ENCODE peak calls at places on chromosomes 16 and 17, in six cellular contexts. Z is NCI-H1092; B is activated T-cell treated with anti-CD3 and anti-CD28 coated beads for 48 hours; G is activated naive CD8-positive, alpha-beta T cell treated with anti-CD3 and anti-CD28 coated beads, Interleukin-2, amount 50 U/mL, for 24 hours; I is H9; S is M059J. A is an unnamed sample.

GRCh38 chr16:75758215-75758614 is 31.9 kb upstream of the CPHXL start:
- DNase-seq in B (no peak), I (no peak), Z (no peak), G (no peak), S (peak), A (no peak)

GRCh38 chr17:79779088-79779529 is 1.2 kb downstream of the CBX2 start:
- DNase-seq in S (no peak), G (no peak), Z (no peak), B (no peak), I (no peak), A (no peak)

GRCh38 chr17:80892900-80893603 is 98.6 kb upstream of the CHMP6 start:
- DNase-seq in B (peak), Z (no peak), I (no peak), S (peak), G (peak), A (peak)

GRCh38 chr16:52050418-52050817 is 496.5 kb downstream of the TOX3 start:
- DNase-seq in B (no peak), Z (no peak), S (peak), G (no peak), I (no peak), A (peak)

GRCh38 chr16:30116291-30117207 is 3.2 kb upstream of the GDPD3 start:
- DNase-seq in S (no peak), G (no peak), B (no peak), Z (no peak), I (no peak), A (no peak)

GRCh38 chr16:27452569-27453475 is 50.8 kb downstream of the IL21R start:
- DNase-seq in B (no peak), S (no peak), I (no peak), Z (no peak), G (peak), A (no peak)

GRCh38 chr17:9932481-9932880 is 27.4 kb upstream of the RCVRN start:
- DNase-seq in S (peak), Z (no peak), G (no peak), I (no peak), B (no peak), A (no peak)

GRCh38 chr16:24909856-24910255 is 64.1 kb downstream of the SLC5A11 start:
- DNase-seq in I (no peak), Z (no peak), B (no peak), G (no peak), S (no peak), A (no peak)

GRCh38 chr16:48895142-48895541 is 285.2 kb upstream of the N4BP1 start:
- DNase-seq in S (no peak), G (no peak), I (no peak), B (no peak), Z (no peak), A (no peak)

GRCh38 chr17:44927696-44928095 is 12.4 kb upstream of the GFAP start:
- DNase-seq in I (no peak), B (no peak), G (no peak), Z (no peak), S (no peak), A (no peak)

GRCh38 chr17:61619493-61619892 is 28.5 kb upstream of the NACA2 start:
- DNase-seq in I (no peak), G (no peak), Z (no peak), S (peak), B (no peak), A (peak)

GRCh38 chr17:16652847-16653366 is 743 bp downstream of the ZNF624 start:
- DNase-seq in S (peak), Z (no peak), G (no peak), B (no peak), I (no peak), A (peak)

GRCh38 chr16:50593410-50594139 is 45.4 kb downstream of the NKD1 start:
- DNase-seq in Z (no peak), I (peak), B (no peak), G (no peak), S (peak), A (no peak)

GRCh38 chr17:39461911-39462641 is 790 bp downstream of the CDK12 start:
- DNase-seq in Z (peak), I (peak), B (peak), G (no peak), S (no peak), A (peak)

GRCh38 chr16:46729326-46729995 is 18.7 kb downstream of the MYLK3 start:
- DNase-seq in S (no peak), B (no peak), Z (no peak), G (no peak), I (no peak), A (no peak)

GRCh38 chr17:40900819-40901356 is 15.8 kb upstream of the KRT20 start:
- DNase-seq in G (no peak), Z (no peak), S (no peak), B (no peak), I (no peak), A (no peak)

GRCh38 chr16:23267647-23268046 is 34.5 kb upstream of the SCNN1B start:
- DNase-seq in S (no peak), I (no peak), G (no peak), Z (no peak), B (no peak), A (no peak)

GRCh38 chr16:3729161-3730112 is 12.1 kb upstream of the TRAP1 start:
- DNase-seq in Z (no peak), G (no peak), B (no peak), I (no peak), S (no peak), A (no peak)

A was measured in SW480.